ENCODE peak calls at places on chromosomes 1 and 21, in seven cellular contexts. U, D, A, K, J, E and W are unnamed samples.

GRCh38 chr1:40338745-40339419 is 21.8 kb upstream of the COL9A2 start:
- DNase-seq in K (peak), E (peak), J (peak), U (peak), D (peak), A (peak), W (peak)

GRCh38 chr1:201140235-201140940 is 13.4 kb upstream of the ASCL5 start:
- DNase-seq in E (no peak), K (no peak), D (no peak), U (no peak), A (no peak), J (peak), W (no peak)

GRCh38 chr1:212149566-212149965 is 114.0 kb downstream of the DTL start:
- DNase-seq in K (no peak), D (no peak), J (no peak), A (no peak), U (no peak), E (no peak), W (no peak)

GRCh38 chr1:182185822-182186756 is 124.6 kb upstream of the ZNF648 start:
- DNase-seq in K (no peak), J (no peak), D (no peak), A (no peak), U (no peak), E (peak), W (peak)

GRCh38 chr1:184889902-184890301 is 84.4 kb downstream of the NIBAN1 start:
- DNase-seq in E (no peak), U (no peak), J (no peak), A (no peak), K (no peak), D (no peak), W (no peak)

GRCh38 chr1:113140588-113141446 is 67.8 kb downstream of the LRIG2 start:
- DNase-seq in K (peak), A (peak), J (peak), D (peak), U (peak), E (peak), W (peak)

GRCh38 chr1:229070168-229070567 is 200.7 kb upstream of the RAB4A start:
- DNase-seq in J (peak), D (no peak), E (no peak), U (peak), K (no peak), A (no peak), W (no peak)

GRCh38 chr1:170967042-170967910 is 31.9 kb downstream of the MROH9 start:
- DNase-seq in J (no peak), K (no peak), U (no peak), D (no peak), E (peak), A (no peak), W (peak)

GRCh38 chr21:41357546-41357945 is 4.3 kb upstream of the MX2 start:
- DNase-seq in D (no peak), K (no peak), A (no peak), U (no peak), E (no peak), J (no peak), W (no peak)

GRCh38 chr21:44938976-44939531 is 775 bp upstream of the SLX9 start:
- DNase-seq in D (no peak), K (no peak), A (no peak), E (no peak), U (no peak), J (no peak), W (no peak)

GRCh38 chr1:226776066-226776465 is 37.0 kb upstream of the ITPKB start:
- DNase-seq in K (no peak), D (no peak), J (no peak), U (no peak), A (no peak), E (no peak), W (no peak)

GRCh38 chr1:107246775-107247345 is 106.0 kb downstream of the NTNG1 start:
- DNase-seq in A (no peak), J (no peak), E (no peak), U (no peak), D (no peak), K (no peak), W (no peak)

GRCh38 chr21:17514124-17514481 is 1.3 kb downstream of the CXADR start:
- DNase-seq in J (no peak), U (no peak), E (peak), K (no peak), A (no peak), D (no peak), W (peak)

GRCh38 chr1:15012822-15013221 is 140.7 kb upstream of the TMEM51 start:
- DNase-seq in K (no peak), E (no peak), J (no peak), D (no peak), U (no peak), A (no peak), W (no peak)

GRCh38 chr21:38916214-38916964 is 110.7 kb downstream of the ETS2 start:
- DNase-seq in J (no peak), U (no peak), E (no peak), K (no peak), A (no peak), D (no peak), W (no peak)

GRCh38 chr1:183780159-183780558 is 24.8 kb upstream of the RGL1 start:
- DNase-seq in K (no peak), U (no peak), E (no peak), D (no peak), J (peak), A (no peak), W (no peak)

GRCh38 chr1:100382657-100383056 is 30.4 kb downstream of the CDC14A start:
- DNase-seq in U (no peak), K (no peak), D (no peak), E (no peak), A (no peak), J (no peak), W (no peak)